ENCODE peak calls at places on chromosomes 7 and 10, in four cellular contexts. One of them, this sample, is unnamed.

GRCh38 chr10:30725661-30726060 is 96.1 kb upstream of the LYZL2 start:
- DNase-seq in K562: no peak
- DNase-seq in WTC11: no peak
- DNase-seq in HepG2: no peak
- DNase-seq in this sample: no peak

GRCh38 chr7:6260291-6261183 is 11.9 kb downstream of the CYTH3 start:
- DNase-seq in HepG2: no peak
- DNase-seq in WTC11: no peak
- DNase-seq in K562: no peak
- DNase-seq in this sample: no peak

GRCh38 chr10:59865101-59865500 is 41.3 kb downstream of the CCDC6 start:
- DNase-seq in WTC11: peak; percentile 26
- DNase-seq in K562: peak; percentile 55
- DNase-seq in HepG2: peak; percentile 33
- DNase-seq in this sample: no peak

GRCh38 chr10:105761861-105762260 is 1120.8 kb downstream of the SORCS3 start:
- DNase-seq in WTC11: no peak
- DNase-seq in HepG2: no peak
- DNase-seq in K562: no peak
- DNase-seq in this sample: no peak

GRCh38 chr10:86685416-86685815 is 17.1 kb downstream of the LDB3 start:
- DNase-seq in K562: no peak
- DNase-seq in HepG2: no peak
- DNase-seq in WTC11: no peak
- DNase-seq in this sample: no peak

GRCh38 chr10:6593140-6593740 is 13.2 kb upstream of the PRKCQ start:
- DNase-seq in K562: no peak
- DNase-seq in HepG2: no peak
- DNase-seq in WTC11: no peak
- DNase-seq in this sample: no peak

GRCh38 chr10:118840071-118840775 is 85.5 kb upstream of the CACUL1 start:
- DNase-seq in WTC11: no peak
- DNase-seq in K562: peak; percentile 14
- DNase-seq in HepG2: no peak
- DNase-seq in this sample: no peak

GRCh38 chr10:133326745-133327650 is 9.7 kb downstream of the CALY start:
- DNase-seq in K562: no peak
- DNase-seq in WTC11: no peak
- DNase-seq in HepG2: no peak
- DNase-seq in this sample: no peak

GRCh38 chr7:5210751-5211338 is 20.8 kb downstream of the WIPI2 start:
- DNase-seq in HepG2: no peak
- DNase-seq in WTC11: no peak
- DNase-seq in K562: no peak
- DNase-seq in this sample: no peak

GRCh38 chr10:60732240-60733188 is 45.8 kb upstream of the CDK1 start:
- DNase-seq in K562: no peak
- DNase-seq in HepG2: no peak
- DNase-seq in WTC11: peak; percentile 36
- DNase-seq in this sample: peak; percentile 35

GRCh38 chr7:34059551-34059840 is 154.2 kb downstream of the BMPER start:
- DNase-seq in HepG2: no peak
- DNase-seq in K562: no peak
- DNase-seq in WTC11: no peak
- DNase-seq in this sample: no peak

GRCh38 chr7:48643420-48644013 is 280.8 kb upstream of the CDC14C start:
- DNase-seq in K562: no peak
- DNase-seq in WTC11: no peak
- DNase-seq in HepG2: no peak
- DNase-seq in this sample: no peak

GRCh38 chr7:134388336-134389019 is 70.4 kb downstream of the AKR1B1 start:
- DNase-seq in K562: no peak
- DNase-seq in HepG2: no peak
- DNase-seq in WTC11: no peak
- DNase-seq in this sample: no peak

GRCh38 chr7:159093351-159093971 is 51.2 kb downstream of the VIPR2 start:
- DNase-seq in HepG2: no peak
- DNase-seq in WTC11: no peak
- DNase-seq in K562: no peak
- DNase-seq in this sample: no peak

GRCh38 chr7:77827999-77828398 is 29.4 kb downstream of the PHTF2 start:
- DNase-seq in K562: no peak
- DNase-seq in WTC11: no peak
- DNase-seq in HepG2: no peak
- DNase-seq in this sample: no peak

GRCh38 chr7:96287168-96287567 is 34.7 kb downstream of the SLC25A13 start:
- DNase-seq in WTC11: no peak
- DNase-seq in K562: no peak
- DNase-seq in HepG2: no peak
- DNase-seq in this sample: no peak

GRCh38 chr10:122461367-122461728 is at the start of gene HTRA1:
- DNase-seq in HepG2: no peak
- DNase-seq in K562: no peak
- DNase-seq in WTC11: peak; percentile 71
- DNase-seq in this sample: peak; percentile 78

GRCh38 chr7:26413007-26413691 is 121.5 kb downstream of the SNX10 start:
- DNase-seq in WTC11: no peak
- DNase-seq in HepG2: no peak
- DNase-seq in K562: no peak
- DNase-seq in this sample: no peak

GRCh38 chr7:152354061-152354460 is 81.7 kb downstream of the KMT2C start:
- DNase-seq in K562: no peak
- DNase-seq in WTC11: no peak
- DNase-seq in HepG2: peak; percentile 4
- DNase-seq in this sample: no peak
- TF ChIP-seq ELF4 in K562: no peak
- TF ChIP-seq ELF4 in WTC11: no peak
- TF ChIP-seq ELF4 in HepG2: no peak
- TF ChIP-seq ELF4 in this sample: no peak

GRCh38 chr10:11864727-11865126 is 41.6 kb downstream of the PROSER2 start:
- DNase-seq in HepG2: no peak
- DNase-seq in WTC11: no peak
- DNase-seq in K562: no peak
- DNase-seq in this sample: no peak
- TF ChIP-seq ELF4 in HepG2: no peak
- TF ChIP-seq ELF4 in WTC11: no peak
- TF ChIP-seq ELF4 in K562: no peak
- TF ChIP-seq ELF4 in this sample: no peak

GRCh38 chr7:117075934-117076333 is 122.6 kb downstream of the ST7 start:
- DNase-seq in HepG2: no peak
- DNase-seq in K562: no peak
- DNase-seq in WTC11: no peak
- DNase-seq in this sample: no peak
- TF ChIP-seq ELF4 in HepG2: no peak
- TF ChIP-seq ELF4 in K562: no peak
- TF ChIP-seq ELF4 in WTC11: no peak
- TF ChIP-seq ELF4 in this sample: no peak

GRCh38 chr7:155189600-155189989 is 108.1 kb upstream of the INSIG1 start:
- DNase-seq in HepG2: no peak
- DNase-seq in K562: no peak
- DNase-seq in WTC11: no peak
- DNase-seq in this sample: no peak

GRCh38 chr7:155190608-155191536 is 106.8 kb upstream of the INSIG1 start:
- DNase-seq in HepG2: no peak
- DNase-seq in WTC11: peak; percentile 82
- DNase-seq in K562: peak; percentile 92
- DNase-seq in this sample: peak; percentile 88

GRCh38 chr7:155188357-155188756 is 109.3 kb upstream of the INSIG1 start:
- DNase-seq in K562: no peak
- DNase-seq in HepG2: no peak
- DNase-seq in WTC11: no peak
- DNase-seq in this sample: no peak

GRCh38 chr7:155187061-155187785 is 110.5 kb upstream of the INSIG1 start:
- DNase-seq in K562: no peak
- DNase-seq in WTC11: no peak
- DNase-seq in HepG2: no peak
- DNase-seq in this sample: no peak

DNA sequence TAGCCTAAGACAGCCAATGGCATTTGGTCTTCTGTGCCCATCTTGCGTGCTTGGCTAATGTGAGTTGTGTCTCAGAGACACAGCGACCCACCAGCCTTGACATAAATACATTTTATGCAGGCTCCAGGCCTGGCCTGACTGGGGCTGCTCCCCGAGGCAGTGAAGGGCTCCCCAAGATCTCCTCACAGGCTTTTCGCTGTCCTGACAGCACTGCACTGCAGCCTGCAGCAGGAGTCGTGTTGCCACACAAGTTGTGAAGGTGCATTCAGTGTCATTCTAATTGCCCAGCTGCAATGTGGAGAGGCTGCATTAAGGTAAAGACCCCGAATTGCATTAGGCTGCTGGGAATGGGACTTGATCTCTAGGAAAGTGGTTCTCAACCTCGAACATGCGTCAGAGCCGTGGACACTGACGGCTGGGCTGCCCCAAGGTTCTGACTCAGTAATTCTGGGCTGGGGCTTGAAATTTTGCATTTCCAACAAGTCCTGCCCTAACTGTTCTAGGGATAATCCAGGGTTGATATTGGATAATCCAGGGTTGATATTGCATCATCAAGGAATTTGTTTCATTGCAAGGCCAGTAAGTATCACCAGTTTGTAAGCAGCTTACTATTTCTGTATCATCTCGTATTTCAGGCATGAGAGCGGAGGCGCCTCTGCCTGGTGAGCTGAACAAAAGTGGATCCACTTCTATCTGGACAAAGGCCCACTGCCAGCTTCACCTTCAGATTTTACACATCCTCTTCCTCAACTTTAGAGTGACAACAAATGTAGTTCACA is 108.7 kb upstream of the INSIG1 start:
- DNase-seq in WTC11: no peak
- DNase-seq in HepG2: no peak
- DNase-seq in K562: no peak
- DNase-seq in this sample: no peak
- TF ChIP-seq ELF4 in WTC11: no peak
- TF ChIP-seq ELF4 in HepG2: no peak
- TF ChIP-seq ELF4 in K562: no peak
- TF ChIP-seq ELF4 in this sample: no peak

DNA sequence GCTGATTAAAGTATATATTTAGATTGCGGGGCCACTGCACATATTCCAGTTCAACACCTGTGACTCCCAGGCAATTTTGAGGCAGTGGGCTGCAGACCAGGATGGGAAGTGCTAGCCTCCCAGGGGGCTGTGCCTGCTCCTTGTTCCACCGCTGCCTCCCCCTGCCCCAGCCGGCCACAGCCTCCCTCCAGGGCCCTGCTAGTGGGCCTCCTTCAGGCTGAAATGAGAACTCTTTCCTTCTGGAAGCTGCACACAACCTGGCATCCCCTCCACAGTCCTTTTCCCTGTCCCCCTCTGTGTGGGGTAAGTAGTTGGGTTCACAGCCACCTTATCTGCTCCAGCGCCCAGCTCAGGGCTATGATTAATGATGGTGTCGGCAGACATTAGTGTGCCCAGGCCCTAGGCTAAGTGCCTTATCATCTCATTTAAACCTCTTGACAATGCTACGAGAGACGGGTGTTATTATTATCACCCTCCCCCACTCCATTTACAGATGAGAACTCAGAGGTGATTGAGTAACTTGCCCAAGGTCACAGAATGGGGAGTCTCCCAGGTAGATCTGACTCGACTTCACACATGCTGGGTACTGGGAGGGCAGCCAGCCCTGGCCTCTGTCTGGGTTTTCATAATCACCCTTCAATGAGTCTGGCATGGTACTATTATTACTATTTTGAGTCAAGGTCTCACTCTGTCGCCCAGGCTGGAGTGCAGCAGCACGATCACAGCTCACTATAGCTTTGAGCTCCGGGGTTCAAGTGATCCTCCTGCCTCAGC is 10.8 kb upstream of the SFRP5 start:
- DNase-seq in WTC11: no peak
- DNase-seq in K562: no peak
- DNase-seq in HepG2: no peak
- DNase-seq in this sample: no peak
- TF ChIP-seq ELF4 in WTC11: no peak
- TF ChIP-seq ELF4 in K562: no peak
- TF ChIP-seq ELF4 in HepG2: no peak
- TF ChIP-seq ELF4 in this sample: no peak

DNA sequence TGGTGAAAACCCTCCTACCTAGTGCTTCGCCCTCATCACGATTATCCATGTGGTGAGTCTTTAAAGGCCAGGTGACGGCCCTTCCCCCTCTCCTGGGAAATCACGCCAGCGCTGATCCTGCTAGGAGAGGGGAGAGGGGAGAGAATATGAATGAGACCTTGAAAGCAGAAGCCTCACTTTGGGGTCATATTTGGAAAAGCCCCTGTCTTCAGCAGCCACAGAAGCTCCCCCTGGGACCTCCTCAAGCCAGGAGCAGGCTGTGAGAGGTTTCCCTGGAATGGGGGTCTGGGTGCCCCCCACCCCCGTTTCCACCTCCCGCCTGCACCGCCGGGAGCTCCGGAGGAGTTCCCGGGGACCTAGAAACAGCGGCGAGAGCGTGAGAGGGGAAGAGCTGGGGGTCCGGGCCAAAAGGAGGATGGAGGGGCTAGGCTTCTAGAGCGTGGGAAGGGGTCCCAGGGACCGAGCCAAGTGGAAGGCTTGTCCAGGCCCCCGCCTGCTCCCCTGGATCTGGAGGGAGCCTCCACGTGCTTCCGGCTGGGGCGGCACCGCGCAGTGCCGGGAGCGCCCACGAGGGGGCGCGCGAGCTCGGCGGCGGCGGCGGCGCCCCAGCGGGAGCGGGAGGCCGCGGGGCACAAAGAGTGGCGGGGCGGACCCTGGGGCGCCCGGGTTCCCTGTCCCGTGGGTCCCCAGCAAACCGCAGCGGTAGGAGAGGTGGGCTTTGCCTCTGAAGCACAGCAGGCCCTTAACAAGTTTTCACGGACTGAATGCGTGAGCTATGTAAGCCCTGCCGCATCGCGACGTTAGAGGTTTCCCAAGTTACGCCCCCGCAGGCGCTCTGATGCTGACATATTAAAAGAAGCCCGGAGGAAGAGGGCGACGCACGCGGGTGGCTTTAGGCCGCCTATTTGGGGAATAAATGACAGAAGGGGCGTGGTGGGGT is 104.3 kb upstream of the LRRC4 start:
- DNase-seq in HepG2: no peak
- DNase-seq in K562: peak; percentile 98
- DNase-seq in WTC11: peak; percentile 55
- DNase-seq in this sample: peak; percentile 84
- TF ChIP-seq ELF4 in HepG2: no peak
- TF ChIP-seq ELF4 in K562: no peak
- TF ChIP-seq ELF4 in WTC11: no peak
- TF ChIP-seq ELF4 in this sample: no peak

GRCh38 chr10:4833286-4833685 is 7.3 kb downstream of the AKR1E2 start:
- DNase-seq in HepG2: no peak
- DNase-seq in WTC11: no peak
- DNase-seq in K562: no peak
- DNase-seq in this sample: no peak
- TF ChIP-seq ELF4 in HepG2: no peak
- TF ChIP-seq ELF4 in WTC11: no peak
- TF ChIP-seq ELF4 in K562: no peak
- TF ChIP-seq ELF4 in this sample: no peak

GRCh38 chr7:126574276-126574675 is 678.5 kb downstream of the GRM8 start:
- DNase-seq in K562: no peak
- DNase-seq in WTC11: no peak
- DNase-seq in HepG2: no peak
- DNase-seq in this sample: no peak

GRCh38 chr7:126574838-126575250 is 677.9 kb downstream of the GRM8 start:
- DNase-seq in K562: no peak
- DNase-seq in WTC11: no peak
- DNase-seq in HepG2: no peak
- DNase-seq in this sample: no peak

GRCh38 chr7:126569402-126569801 is 683.3 kb downstream of the GRM8 start:
- DNase-seq in WTC11: no peak
- DNase-seq in HepG2: no peak
- DNase-seq in K562: no peak
- DNase-seq in this sample: no peak

GRCh38 chr7:126570845-126571244 is 681.9 kb downstream of the GRM8 start:
- DNase-seq in K562: no peak
- DNase-seq in HepG2: no peak
- DNase-seq in WTC11: no peak
- DNase-seq in this sample: no peak
- TF ChIP-seq ELF4 in K562: no peak
- TF ChIP-seq ELF4 in HepG2: no peak
- TF ChIP-seq ELF4 in WTC11: no peak
- TF ChIP-seq ELF4 in this sample: no peak

This sample was measured in HEK293T.